ENCODE peak calls at places on chromosomes 1 and 21, in ten cellular contexts. H is dorsolateral prefrontal cortex, J is GM23338, S is AG10803, G is A549, L is BJ, I is HCT116, O is cardiac muscle cell, P is cardiac fibroblast, Q is astrocyte of the spinal cord. Y is an unnamed sample.

GRCh38 chr1:78892251-78892650 is 114.3 kb downstream of the ADGRL4 start:
- DNase-seq in L (peak; percentile 16), O (no peak), H (no peak), I (no peak), S (peak; percentile 55), G (no peak), P (peak; percentile 68), J (no peak), Q (peak; percentile 14), Y (no peak)

GRCh38 chr1:206836111-206836510 is 29.3 kb upstream of the IL20 start:
- DNase-seq in S (peak; percentile 83), I (no peak), G (no peak), Q (no peak), L (peak; percentile 42), P (peak; percentile 31), J (no peak), H (no peak), O (no peak), Y (no peak)

GRCh38 chr21:44013380-44014088 is 1.4 kb downstream of the TRAPPC10 start:
- DNase-seq in P (no peak), L (no peak), G (peak; percentile 19), S (peak; percentile 8), Q (no peak), O (no peak), J (peak; percentile 34), H (no peak), I (no peak), Y (peak; percentile 74)

GRCh38 chr1:204287466-204287881 is 72.3 kb downstream of the PLEKHA6 start:
- DNase-seq in L (no peak), P (peak; percentile 12), G (peak; percentile 25), J (peak; percentile 25), S (no peak), I (no peak), O (no peak), H (no peak), Q (no peak), Y (no peak)

GRCh38 chr1:32533792-32534327 is 5.4 kb upstream of the ZBTB8A start:
- DNase-seq in P (no peak), S (no peak), G (no peak), Q (no peak), I (no peak), O (no peak), H (no peak), L (no peak), J (no peak), Y (no peak)

GRCh38 chr1:208668991-208669390 is 424.8 kb upstream of the PLXNA2 start:
- DNase-seq in Q (peak; percentile 3), P (no peak), S (no peak), L (no peak), I (no peak), H (no peak), G (no peak), O (peak; percentile 75), J (peak; percentile 30), Y (no peak)

GRCh38 chr1:103336376-103336775 is 189.1 kb upstream of the RNPC3 start:
- DNase-seq in Q (no peak), P (no peak), O (peak; percentile 29), G (no peak), L (no peak), I (no peak), S (no peak), J (no peak), H (no peak), Y (no peak)

GRCh38 chr1:157369808-157370521 is 182.3 kb downstream of the FCRL5 start:
- DNase-seq in I (peak; percentile 33), J (peak; percentile 85), O (peak; percentile 66), S (peak; percentile 44), H (peak; percentile 42), P (peak; percentile 72), G (peak; percentile 49), Q (peak; percentile 53), L (no peak), Y (peak; percentile 62)

GRCh38 chr1:227940791-227941241 is 6.9 kb downstream of the WNT9A start:
- DNase-seq in H (no peak), S (no peak), Q (no peak), P (no peak), G (no peak), O (no peak), L (no peak), J (no peak), I (no peak), Y (no peak)

GRCh38 chr1:7040969-7041368 is 255.7 kb downstream of the CAMTA1 start:
- DNase-seq in G (no peak), H (no peak), O (no peak), S (no peak), I (no peak), Q (no peak), J (no peak), L (no peak), P (no peak), Y (no peak)

GRCh38 chr1:36889846-36890245 is 144.5 kb downstream of the GRIK3 start:
- DNase-seq in J (no peak), P (no peak), G (no peak), H (no peak), L (no peak), O (no peak), S (no peak), Q (no peak), I (no peak), Y (no peak)

GRCh38 chr21:36784942-36785341 is 86.0 kb downstream of the SIM2 start:
- DNase-seq in Q (no peak), P (no peak), O (no peak), L (no peak), I (no peak), H (no peak), J (no peak), S (no peak), G (no peak), Y (no peak)

GRCh38 chr1:66624412-66625060 is 90.6 kb downstream of the SGIP1 start:
- DNase-seq in S (peak; percentile 72), G (no peak), Q (peak; percentile 69), L (peak; percentile 60), P (peak; percentile 89), I (no peak), O (no peak), H (no peak), J (no peak), Y (no peak)

GRCh38 chr1:41623736-41624135 is 139.3 kb upstream of the EDN2 start:
- DNase-seq in Q (no peak), S (no peak), I (no peak), H (no peak), P (no peak), G (no peak), O (no peak), J (no peak), L (no peak), Y (peak; percentile 18)

GRCh38 chr1:197811769-197812168 is 36.5 kb upstream of the DENND1B start:
- DNase-seq in L (peak; percentile 9), G (no peak), Q (no peak), J (peak; percentile 31), S (peak; percentile 53), H (no peak), P (peak; percentile 48), O (peak; percentile 35), I (no peak), Y (no peak)

GRCh38 chr1:205750683-205751651 is 985 bp upstream of the NUCKS1 start:
- DNase-seq in J (peak; percentile 67), H (no peak), G (no peak), I (peak; percentile 85), O (peak; percentile 11), L (no peak), Q (no peak), S (no peak), P (peak; percentile 54), Y (peak; percentile 59)

GRCh38 chr1:152585586-152585985 is 5.3 kb upstream of the LCE3D start:
- DNase-seq in P (no peak), S (no peak), Q (no peak), I (no peak), L (no peak), H (no peak), G (no peak), J (no peak), O (no peak), Y (peak; percentile 6)
- TF ChIP-seq CTCF in P (no peak), S (no peak), Q (no peak), I (peak; percentile 21), L (no peak), H (no peak), G (no peak), J (no peak), O (no peak), Y (peak; percentile 32)

DNA sequence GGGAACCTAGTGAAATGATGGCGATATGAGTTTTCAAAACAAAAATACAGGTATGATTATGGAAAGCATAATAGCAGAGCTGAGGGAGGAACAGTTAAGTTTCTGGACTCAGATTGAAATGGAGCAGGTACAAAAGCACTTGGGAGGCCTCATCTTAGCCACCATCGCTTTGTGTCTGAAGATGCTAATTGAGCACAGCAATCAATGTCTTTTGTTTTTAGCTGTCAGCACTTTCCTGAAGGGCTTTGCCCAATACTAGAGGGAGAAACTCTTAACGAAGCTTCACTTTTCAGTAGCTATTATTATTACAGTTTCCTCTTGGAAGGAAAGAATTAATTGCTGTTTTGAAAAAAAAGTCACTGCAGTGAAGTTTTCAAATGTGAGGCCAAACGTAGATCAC is 348.7 kb downstream of the RWDD3 start:
- DNase-seq in P (no peak), L (no peak), I (no peak), Q (no peak), J (peak; percentile 53), O (no peak), G (no peak), S (no peak), H (no peak), Y (no peak)
- H3K4me3 ChIP-seq in P (no peak overlapping the region), L (no peak overlapping the region), I (no peak overlapping the region), Q (no peak overlapping the region), J (no peak overlapping the region), O (no peak overlapping the region), G (no peak overlapping the region), S (no peak overlapping the region), H (no peak overlapping the region), Y (no peak overlapping the region)

DNA sequence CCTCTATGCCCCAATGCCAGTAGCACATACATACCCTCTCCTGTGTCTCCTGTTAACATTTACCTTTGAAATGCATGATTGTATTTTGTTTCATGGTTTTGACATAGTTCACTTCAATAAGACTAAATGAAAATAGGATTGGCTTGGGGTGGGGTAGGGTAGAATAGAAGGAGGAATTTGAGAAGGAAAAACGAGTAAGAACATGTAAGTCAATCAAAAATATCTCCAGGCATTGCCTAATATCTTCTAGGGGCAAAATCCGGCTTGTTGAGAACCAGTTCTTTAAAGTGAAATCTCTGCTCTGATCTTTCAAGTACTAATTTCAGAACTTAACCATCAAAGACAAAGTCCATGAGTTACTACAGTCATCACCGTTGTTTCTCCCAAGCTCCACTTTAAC is 31.8 kb upstream of the RGS2 start:
- DNase-seq in I (no peak), S (no peak), L (no peak), J (no peak), G (no peak), O (no peak), Q (no peak), H (no peak), P (no peak), Y (no peak)
- TF ChIP-seq CTCF in I (no peak), S (no peak), L (no peak), J (no peak), G (no peak), O (no peak), Q (no peak), H (no peak), P (no peak), Y (no peak)

DNA sequence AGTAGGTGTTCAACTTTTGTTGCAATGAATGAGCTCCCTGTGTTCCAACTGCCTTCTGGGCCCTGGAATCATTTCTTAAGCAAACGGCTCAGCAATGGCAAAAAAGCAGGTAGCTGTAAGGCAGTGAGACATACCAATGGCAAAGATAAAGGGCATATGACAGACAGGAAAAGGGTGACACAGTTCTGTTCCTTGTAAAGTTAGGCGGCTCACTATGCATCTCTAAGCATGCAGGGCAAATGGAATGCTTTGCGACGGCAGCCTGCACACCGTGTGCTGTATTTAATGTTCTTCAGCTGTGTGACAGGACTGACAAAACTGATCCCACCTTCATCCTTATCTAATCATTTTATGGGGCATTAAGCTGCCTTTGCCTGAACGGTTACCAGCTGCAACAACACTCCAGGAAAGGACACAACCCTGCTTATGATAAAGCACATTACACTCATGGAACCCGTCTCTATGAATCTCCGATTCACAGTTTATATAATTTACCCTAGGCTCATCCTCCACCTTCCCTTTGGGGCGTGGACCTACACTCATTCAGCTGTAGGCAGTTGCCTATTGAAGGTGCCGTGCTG is 80.5 kb upstream of the VAV3 start:
- DNase-seq in H (no peak), P (no peak), I (no peak), Q (no peak), O (peak; percentile 33), S (no peak), G (no peak), J (no peak), L (no peak), Y (no peak)
- H3K4me3 ChIP-seq in H (no peak overlapping the region), P (no peak overlapping the region), I (no peak overlapping the region), Q (no peak overlapping the region), O (no peak overlapping the region), S (no peak overlapping the region), G (no peak overlapping the region), J (no peak overlapping the region), L (no peak overlapping the region), Y (no peak overlapping the region)

Y was measured in GM12865.